ENCODE peak calls at places on chromosomes 3 and 15, in six cellular contexts. T is IMR-90, I is mesenchymal stem cell, V is H9, C is H1, F is trophoblast cell. O is an unnamed sample.
A peak's percentile ranks its signal among the peaks of the same experiment; 100 is the strongest.

GRCh38 chr3:172622916-172623700 is 87.8 kb downstream of the NCEH1 start:
- DNase-seq in V (no peak), I (peak; percentile 44), C (no peak), T (peak; percentile 71), F (no peak), O (no peak)

GRCh38 chr3:32292085-32292796 is 53.8 kb downstream of the CMTM8 start:
- DNase-seq in V (no peak), I (no peak), T (no peak), F (no peak), C (no peak), O (no peak)

GRCh38 chr3:196198771-196199753 is 12.1 kb downstream of the ZDHHC19 start:
- DNase-seq in V (no peak), C (no peak), T (no peak), I (no peak), F (no peak), O (no peak)

GRCh38 chr15:56957812-56958406 is 39.5 kb downstream of the TCF12 start:
- DNase-seq in V (no peak), I (no peak), C (no peak), T (no peak), F (no peak), O (peak; percentile 39)

GRCh38 chr3:33787328-33788009 is 11.0 kb upstream of the PDCD6IP start:
- DNase-seq in I (peak; percentile 72), F (peak; percentile 64), T (peak; percentile 72), V (peak; percentile 88), C (peak; percentile 72), O (peak; percentile 58)

GRCh38 chr3:21750291-21750690 is 719 bp downstream of the ZNF385D start:
- DNase-seq in C (no peak), F (no peak), T (peak; percentile 38), V (no peak), I (no peak), O (no peak)

GRCh38 chr3:67094769-67095168 is 96.7 kb downstream of the KBTBD8 start:
- DNase-seq in T (peak; percentile 41), I (peak; percentile 48), C (no peak), V (no peak), F (no peak), O (no peak)

GRCh38 chr3:171260430-171260829 is 199.8 kb downstream of the TNIK start:
- DNase-seq in C (no peak), F (no peak), T (no peak), V (no peak), I (no peak), O (no peak)

GRCh38 chr3:52480768-52481715 is 14.1 kb upstream of the STAB1 start:
- DNase-seq in F (no peak), I (no peak), C (no peak), T (no peak), V (peak; percentile 20), O (no peak)

GRCh38 chr3:24936574-24936973 is 441.9 kb upstream of the THRB start:
- DNase-seq in F (no peak), V (no peak), I (no peak), T (no peak), C (no peak), O (no peak)

GRCh38 chr15:70198441-70199123 is 100.9 kb upstream of the TLE3 start:
- DNase-seq in I (no peak), F (no peak), C (no peak), V (no peak), T (no peak), O (no peak)

GRCh38 chr15:50710585-50710984 is 24.0 kb upstream of the TRPM7 start:
- DNase-seq in T (no peak), I (no peak), C (no peak), F (no peak), V (no peak), O (no peak)
- H3K18ac ChIP-seq in T (no peak overlapping the region), I (no peak overlapping the region), C (no peak overlapping the region), F (no peak overlapping the region), V (no peak overlapping the region), O (no peak overlapping the region)

GRCh38 chr3:148002705-148003205 is 593.6 kb downstream of the ZIC1 start:
- DNase-seq in C (no peak), T (no peak), I (no peak), F (no peak), V (no peak), O (no peak)

GRCh38 chr3:148004331-148004730 is 595.2 kb downstream of the ZIC1 start:
- DNase-seq in I (no peak), V (no peak), C (no peak), F (no peak), T (no peak), O (peak; percentile 54)

GRCh38 chr3:148006508-148006907 is 597.3 kb downstream of the ZIC1 start:
- DNase-seq in I (peak; percentile 35), V (no peak), C (no peak), T (peak; percentile 58), F (no peak), O (no peak)

GRCh38 chr3:148005456-148005855 is 596.3 kb downstream of the ZIC1 start:
- DNase-seq in F (no peak), I (no peak), V (no peak), C (no peak), T (no peak), O (peak; percentile 6)

GRCh38 chr3:148008591-148008990 is 599.4 kb downstream of the ZIC1 start:
- DNase-seq in C (no peak), I (no peak), F (no peak), V (no peak), T (no peak), O (no peak)
- H4K91ac ChIP-seq in C (no peak overlapping the region), I (no peak overlapping the region), F (no peak overlapping the region), V (no peak overlapping the region), T (no peak overlapping the region), O (no peak overlapping the region)

GRCh38 chr3:141070229-141070628 is 19.1 kb downstream of the SPSB4 start:
- DNase-seq in T (no peak), I (no peak), V (no peak), F (no peak), C (no peak), O (no peak)
- H3K18ac ChIP-seq in T (no peak overlapping the region), I (no peak overlapping the region), V (no peak overlapping the region), F (no peak overlapping the region), C (no peak overlapping the region), O (no peak overlapping the region)

DNA sequence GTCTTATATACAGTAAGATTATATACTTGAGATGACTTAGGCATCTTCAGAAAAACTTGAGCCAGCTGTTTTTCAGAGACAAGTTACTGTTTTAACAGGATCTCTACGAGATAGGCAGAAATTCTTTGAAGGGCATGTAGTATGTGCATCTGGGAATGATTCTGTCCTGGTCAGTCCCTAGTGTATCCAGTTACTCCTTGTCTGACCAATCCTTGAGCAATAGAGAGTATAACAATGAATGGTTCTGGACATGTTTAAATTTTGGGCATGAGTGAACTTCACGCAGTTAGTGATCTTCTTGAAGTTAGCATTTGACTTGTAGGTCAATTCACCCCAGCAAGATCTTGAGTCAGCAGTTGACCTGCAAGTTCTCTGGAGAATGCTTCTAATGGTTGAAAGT is 24.7 kb upstream of the HHLA2 start:
- DNase-seq in T (no peak), C (no peak), V (no peak), I (no peak), F (no peak), O (no peak)
- H4K91ac ChIP-seq in T (no peak overlapping the region), C (no peak overlapping the region), V (no peak overlapping the region), I (no peak overlapping the region), F (no peak overlapping the region), O (no peak overlapping the region)

GRCh38 chr3:129837057-129837631 is 56.4 kb downstream of the TMCC1 start:
- DNase-seq in F (no peak), T (peak; percentile 39), I (peak; percentile 29), C (no peak), V (no peak), O (no peak)

GRCh38 chr3:129834580-129834979 is 58.9 kb downstream of the TMCC1 start:
- DNase-seq in T (no peak), V (no peak), F (no peak), I (no peak), C (no peak), O (no peak)

GRCh38 chr3:129838086-129838485 is 55.4 kb downstream of the TMCC1 start:
- DNase-seq in T (no peak), F (no peak), C (no peak), I (peak; percentile 25), V (no peak), O (no peak)

GRCh38 chr3:129840707-129841360 is 52.7 kb downstream of the TMCC1 start:
- DNase-seq in T (no peak), V (no peak), F (no peak), I (no peak), C (no peak), O (no peak)

DNA sequence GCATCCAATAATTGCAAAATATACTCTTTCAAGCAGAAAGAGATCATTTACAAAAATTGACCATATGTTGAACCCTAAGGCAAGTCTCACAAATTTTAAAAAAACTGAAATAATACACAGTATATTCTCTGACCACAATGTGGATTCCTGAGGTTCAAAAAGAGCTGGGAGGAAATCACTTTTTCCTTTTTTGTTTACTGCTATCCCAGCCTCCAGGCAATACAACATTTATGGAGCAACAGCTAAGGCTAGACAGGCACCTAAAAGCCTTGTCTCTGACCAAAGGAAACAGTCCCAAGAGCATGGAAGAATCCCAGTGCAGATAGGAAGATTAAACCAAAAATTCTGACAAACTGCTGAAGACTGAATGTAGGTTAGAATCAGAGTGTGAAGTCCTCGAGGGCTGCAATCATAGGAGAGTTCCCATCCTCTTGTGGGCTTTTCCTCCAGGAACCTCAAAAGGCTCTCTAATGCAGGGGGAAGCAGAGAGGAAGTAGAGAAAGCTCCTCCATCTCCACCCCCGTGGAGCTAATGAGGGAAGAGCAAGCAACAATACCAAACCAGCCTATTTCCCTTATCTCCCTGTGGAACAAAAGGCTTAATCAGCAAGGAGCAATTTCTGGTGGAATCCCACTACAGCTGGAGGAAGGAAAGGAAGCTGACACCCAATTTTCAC is 57.0 kb downstream of the TMCC1 start:
- DNase-seq in F (no peak), I (peak; percentile 46), T (peak; percentile 15), C (no peak), V (no peak), O (peak; percentile 14)
- H3K18ac ChIP-seq in F (peak overlapping the region; percentile 6), I (no peak overlapping the region), T (no peak overlapping the region), C (no peak overlapping the region), V (no peak overlapping the region), O (no peak overlapping the region)